ENCODE peak calls at places on chromosomes 4 and X, in six cellular contexts. One of them, this sample, is unnamed.

GRCh38 chrX:132015875-132016274 is 7.2 kb upstream of the STK26 start:
- DNase-seq in stomach: no peak
- DNase-seq in endothelial cell of umbilical vein: no peak
- DNase-seq in A549: no peak
- DNase-seq in ovary: no peak
- DNase-seq in heart left ventricle: no peak
- DNase-seq in this sample: no peak

GRCh38 chr4:38160487-38161207 is 200.4 kb downstream of the PTTG2 start:
- DNase-seq in ovary: no peak
- DNase-seq in heart left ventricle: no peak
- DNase-seq in stomach: no peak
- DNase-seq in A549: peak; percentile 60
- DNase-seq in endothelial cell of umbilical vein: peak; percentile 91
- DNase-seq in this sample: no peak

GRCh38 chr4:83604315-83604714 is 68.4 kb downstream of the GPAT3 start:
- DNase-seq in heart left ventricle: no peak
- DNase-seq in A549: no peak
- DNase-seq in ovary: no peak
- DNase-seq in stomach: no peak
- DNase-seq in endothelial cell of umbilical vein: no peak
- DNase-seq in this sample: no peak

GRCh38 chr4:146211440-146211839 is 2.9 kb upstream of the REELD1 start:
- DNase-seq in heart left ventricle: no peak
- DNase-seq in ovary: no peak
- DNase-seq in stomach: no peak
- DNase-seq in A549: no peak
- DNase-seq in endothelial cell of umbilical vein: no peak
- DNase-seq in this sample: no peak

GRCh38 chr4:9703391-9703790 is 78.0 kb upstream of the DRD5 start:
- DNase-seq in stomach: peak; percentile 79
- DNase-seq in heart left ventricle: peak; percentile 42
- DNase-seq in A549: peak; percentile 18
- DNase-seq in endothelial cell of umbilical vein: peak; percentile 3
- DNase-seq in ovary: no peak
- DNase-seq in this sample: peak; percentile 59

GRCh38 chr4:3477750-3478430 is 14.8 kb downstream of the DOK7 start:
- DNase-seq in heart left ventricle: no peak
- DNase-seq in stomach: no peak
- DNase-seq in A549: no peak
- DNase-seq in endothelial cell of umbilical vein: no peak
- DNase-seq in ovary: no peak
- DNase-seq in this sample: no peak

GRCh38 chr4:83561381-83561780 is 25.5 kb downstream of the GPAT3 start:
- DNase-seq in endothelial cell of umbilical vein: peak; percentile 28
- DNase-seq in A549: peak; percentile 50
- DNase-seq in stomach: peak; percentile 38
- DNase-seq in heart left ventricle: no peak
- DNase-seq in ovary: no peak
- DNase-seq in this sample: no peak

GRCh38 chr4:15958562-15958961 is 4.4 kb downstream of the FGFBP2 start:
- DNase-seq in ovary: no peak
- DNase-seq in A549: no peak
- DNase-seq in heart left ventricle: no peak
- DNase-seq in stomach: no peak
- DNase-seq in endothelial cell of umbilical vein: no peak
- DNase-seq in this sample: no peak

GRCh38 chrX:140091276-140091886 is 126.1 kb upstream of the CXorf66 start:
- DNase-seq in heart left ventricle: peak; percentile 35
- DNase-seq in stomach: peak; percentile 36
- DNase-seq in A549: peak; percentile 1
- DNase-seq in endothelial cell of umbilical vein: no peak
- DNase-seq in ovary: no peak
- DNase-seq in this sample: no peak

DNA sequence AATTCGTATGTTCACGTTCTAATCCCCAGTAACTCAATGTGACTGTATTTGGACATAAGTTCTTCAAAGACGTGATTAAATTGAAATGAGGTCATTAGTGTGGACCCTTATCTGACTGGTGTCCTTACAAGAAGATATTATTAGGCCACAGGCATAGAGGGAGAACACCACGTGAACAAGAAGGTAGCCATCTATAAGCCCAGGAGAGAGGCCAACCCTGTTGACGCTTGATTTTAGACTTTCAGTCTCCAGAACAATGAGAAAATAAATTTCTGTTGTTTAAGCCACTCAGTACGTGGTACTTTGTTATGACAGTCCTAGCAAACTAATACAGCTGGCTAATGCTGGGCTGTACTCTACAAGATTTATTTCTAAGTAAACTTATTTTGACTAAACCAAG is 1.5 kb upstream of the EIF1AX start:
- DNase-seq in stomach: no peak
- DNase-seq in A549: no peak
- DNase-seq in heart left ventricle: no peak
- DNase-seq in endothelial cell of umbilical vein: no peak
- DNase-seq in ovary: no peak
- DNase-seq in this sample: no peak
- TF ChIP-seq POLR2A in stomach: no peak
- TF ChIP-seq POLR2A in A549: no peak
- TF ChIP-seq POLR2A in heart left ventricle: no peak
- TF ChIP-seq POLR2A in endothelial cell of umbilical vein: no peak
- TF ChIP-seq POLR2A in ovary: no peak
- TF ChIP-seq POLR2A in this sample: no peak

GRCh38 chr4:157217708-157218107 is 2.8 kb upstream of the GRIA2 start:
- DNase-seq in ovary: no peak
- DNase-seq in A549: no peak
- DNase-seq in stomach: no peak
- DNase-seq in endothelial cell of umbilical vein: peak; percentile 56
- DNase-seq in heart left ventricle: no peak
- DNase-seq in this sample: no peak
- TF ChIP-seq CTCF in ovary: no peak
- TF ChIP-seq CTCF in A549: peak; percentile 47
- TF ChIP-seq CTCF in stomach: peak; percentile 31
- TF ChIP-seq CTCF in endothelial cell of umbilical vein: peak; percentile 24
- TF ChIP-seq CTCF in heart left ventricle: peak; percentile 40
- TF ChIP-seq CTCF in this sample: peak; percentile 30

GRCh38 chrX:112839856-112840255 is 775 bp downstream of the AMOT start:
- DNase-seq in ovary: no peak
- DNase-seq in endothelial cell of umbilical vein: no peak
- DNase-seq in heart left ventricle: no peak
- DNase-seq in A549: no peak
- DNase-seq in stomach: no peak
- DNase-seq in this sample: no peak
- H3K4me3 ChIP-seq in ovary: peak overlapping the region; percentile 48
- H3K4me3 ChIP-seq in endothelial cell of umbilical vein: no peak overlapping the region
- H3K4me3 ChIP-seq in heart left ventricle: peak overlapping the region; percentile 65
- H3K4me3 ChIP-seq in A549: no peak overlapping the region
- H3K4me3 ChIP-seq in stomach: peak overlapping the region; percentile 68
- H3K4me3 ChIP-seq in this sample: peak overlapping the region; percentile 64

DNA sequence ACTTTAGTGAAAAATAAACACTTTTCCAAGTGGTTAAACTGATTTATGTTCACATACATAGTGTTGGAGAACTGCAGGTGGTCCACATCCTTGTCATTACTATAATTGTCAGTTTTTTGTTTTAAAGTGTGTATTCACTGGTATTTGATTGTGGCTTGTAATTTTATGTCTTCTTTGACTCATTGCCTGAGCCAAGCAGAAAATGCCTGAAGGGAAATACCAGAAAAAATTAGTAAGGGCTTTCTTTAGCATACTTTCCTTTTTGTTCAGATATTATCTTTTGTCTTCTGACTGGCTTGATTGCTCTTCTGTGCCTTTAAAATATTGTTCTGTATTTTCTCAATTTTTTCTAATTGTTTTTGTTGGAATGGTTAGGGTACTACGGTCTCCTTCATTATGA is 981.3 kb downstream of the C4orf33 start:
- DNase-seq in ovary: no peak
- DNase-seq in stomach: no peak
- DNase-seq in A549: no peak
- DNase-seq in endothelial cell of umbilical vein: peak; percentile 27
- DNase-seq in heart left ventricle: no peak
- DNase-seq in this sample: no peak
- TF ChIP-seq POLR2A in ovary: no peak
- TF ChIP-seq POLR2A in stomach: no peak
- TF ChIP-seq POLR2A in A549: no peak
- TF ChIP-seq POLR2A in endothelial cell of umbilical vein: no peak
- TF ChIP-seq POLR2A in heart left ventricle: no peak
- TF ChIP-seq POLR2A in this sample: no peak

This sample was measured in breast epithelium.